ENCODE peak calls at places on chromosomes 3 and 15, in nine cellular contexts. H is anterior cingulate cortex; B is HuH-7; Y is stimulated activated naive CD8-positive, alpha-beta T cell treated with anti-CD3 and anti-CD28 coated beads, Interleukin-15, amount 100 ng/mL, for 72 hours; K is HTR-8/SVneo; P is germinal center; Q is sciatic nerve; S is mesothelial cell of epicardium; T is A549. G is an unnamed sample.
A peak's percentile ranks its signal among the peaks of the same experiment; 100 is the strongest.

GRCh38 chr15:67821784-67822451 is 3.4 kb upstream of the SKOR1 start:
- DNase-seq in H (no peak), B (no peak), Y (no peak), K (no peak), P (no peak), Q (no peak), S (no peak), T (no peak), G (no peak)

GRCh38 chr3:33881181-33882064 is 83.0 kb downstream of the PDCD6IP start:
- DNase-seq in H (no peak), B (no peak), Y (no peak), K (no peak), P (no peak), Q (no peak), S (no peak), T (no peak), G (no peak)

GRCh38 chr3:115699741-115700140 is 76.4 kb downstream of the GAP43 start:
- DNase-seq in H (no peak), B (no peak), Y (no peak), K (no peak), P (no peak), Q (no peak), S (no peak), T (no peak), G (no peak)

GRCh38 chr15:66820474-66821258 is 118.6 kb downstream of the SMAD6 start:
- DNase-seq in H (no peak), B (no peak), Y (no peak), K (no peak), P (no peak), Q (peak; percentile 50), S (no peak), T (no peak), G (no peak)

GRCh38 chr3:107461721-107462120 is 61.0 kb upstream of the BBX start:
- DNase-seq in H (no peak), B (no peak), Y (no peak), K (no peak), P (no peak), Q (no peak), S (no peak), T (no peak), G (no peak)

GRCh38 chr3:18420584-18420983 is 4.6 kb downstream of the SATB1 start:
- DNase-seq in H (no peak), B (no peak), Y (no peak), K (no peak), P (no peak), Q (no peak), S (no peak), T (no peak), G (no peak)

GRCh38 chr3:73380735-73381532 is 243.8 kb downstream of the PDZRN3 start:
- DNase-seq in H (no peak), B (peak; percentile 1), Y (no peak), K (no peak), P (no peak), Q (no peak), S (no peak), T (no peak), G (no peak)

GRCh38 chr3:127629462-127630403 is 748 bp downstream of the PODXL2 start:
- DNase-seq in H (peak; percentile 34), B (no peak), Y (no peak), K (no peak), P (peak; percentile 49), Q (no peak), S (no peak), T (no peak), G (no peak)

GRCh38 chr3:54294214-54294613 is 171.9 kb downstream of the CACNA2D3 start:
- DNase-seq in H (no peak), B (no peak), Y (no peak), K (no peak), P (no peak), Q (no peak), S (no peak), T (peak; percentile 1), G (no peak)

GRCh38 chr3:32340039-32340438 is 51.6 kb upstream of the CMTM7 start:
- DNase-seq in H (no peak), B (peak; percentile 79), Y (peak; percentile 24), K (peak; percentile 66), P (peak; percentile 35), Q (no peak), S (no peak), T (peak; percentile 61), G (peak; percentile 74)

GRCh38 chr3:20056727-20057611 is 16.7 kb downstream of the KAT2B start:
- DNase-seq in H (no peak), B (no peak), Y (peak; percentile 65), K (peak; percentile 30), P (no peak), Q (no peak), S (no peak), T (peak; percentile 28), G (peak; percentile 80)

GRCh38 chr15:23912191-23912590 is 225.1 kb upstream of the NDN start:
- DNase-seq in H (no peak), B (no peak), Y (no peak), K (no peak), P (no peak), Q (no peak), S (peak; percentile 31), T (no peak), G (no peak)

GRCh38 chr15:34271493-34271892 is 46.7 kb downstream of the EMC4 start:
- DNase-seq in H (no peak), B (peak; percentile 10), Y (no peak), K (peak; percentile 60), P (no peak), Q (no peak), S (no peak), T (peak; percentile 52), G (peak; percentile 56)

GRCh38 chr15:88644741-88645140 is 5.9 kb downstream of the ISG20 start:
- DNase-seq in H (no peak), B (no peak), Y (no peak), K (no peak), P (no peak), Q (peak; percentile 53), S (no peak), T (no peak), G (no peak)

GRCh38 chr3:44996556-44996969 is 20.5 kb downstream of the EXOSC7 start:
- DNase-seq in H (no peak), B (peak; percentile 87), Y (no peak), K (no peak), P (no peak), Q (no peak), S (no peak), T (no peak), G (no peak)

GRCh38 chr15:70491641-70492040 is 271.7 kb downstream of the UACA start:
- DNase-seq in H (no peak), B (no peak), Y (no peak), K (no peak), P (no peak), Q (no peak), S (no peak), T (no peak), G (no peak)

GRCh38 chr3:184715943-184716651 is 4.2 kb upstream of the MAGEF1 start:
- DNase-seq in H (no peak), B (no peak), Y (no peak), K (no peak), P (no peak), Q (no peak), S (no peak), T (no peak), G (peak; percentile 59)

GRCh38 chr3:135966349-135966695 is 794 bp downstream of the PPP2R3A start:
- DNase-seq in H (no peak), B (peak; percentile 32), Y (no peak), K (peak; percentile 20), P (peak; percentile 5), Q (no peak), S (no peak), T (no peak), G (peak; percentile 64)

GRCh38 chr3:133644768-133645167 is 17.0 kb downstream of the TOPBP1 start:
- DNase-seq in H (no peak), B (no peak), Y (no peak), K (peak; percentile 64), P (no peak), Q (no peak), S (no peak), T (peak; percentile 80), G (peak; percentile 82)

GRCh38 chr3:102087236-102087635 is 237.9 kb downstream of the NFKBIZ start:
- DNase-seq in H (no peak), B (no peak), Y (no peak), K (no peak), P (no peak), Q (no peak), S (no peak), T (no peak), G (no peak)

GRCh38 chr3:67863869-67864268 is 209.5 kb upstream of the SUCLG2 start:
- DNase-seq in H (no peak), B (peak; percentile 3), Y (no peak), K (peak; percentile 20), P (peak; percentile 21), Q (no peak), S (no peak), T (peak; percentile 36), G (no peak)

GRCh38 chr3:51099794-51100542 is 285.1 kb upstream of the MANF start:
- DNase-seq in H (no peak), B (peak; percentile 44), Y (no peak), K (peak; percentile 47), P (no peak), Q (peak; percentile 65), S (no peak), T (peak; percentile 49), G (peak; percentile 78)

GRCh38 chr15:90271459-90272166 is 6.1 kb downstream of the NGRN start:
- DNase-seq in H (no peak), B (no peak), Y (no peak), K (no peak), P (no peak), Q (no peak), S (no peak), T (no peak), G (no peak)

GRCh38 chr15:68207176-68207935 is 2.2 kb upstream of the CALML4 start:
- DNase-seq in H (no peak), B (no peak), Y (no peak), K (no peak), P (no peak), Q (peak; percentile 49), S (no peak), T (no peak), G (no peak)

G was measured in cardiac muscle cell.